ENCODE peak calls at places on chromosomes 13 and 19, in eight cellular contexts. U is AG04450, Y is fibroblast of lung, W is DND-41, D is GM23338, P is neural crest cell, R is AG04449, I is WERI-Rb-1. J is an unnamed sample.

GRCh38 chr13:104321756-104322155 is 1255.5 kb upstream of the SLC10A2 start:
- DNase-seq in U (no peak), Y (no peak), W (no peak), D (no peak), P (no peak), R (no peak), I (peak; percentile 91), J (no peak)

GRCh38 chr19:29277107-29277506 is 64.2 kb upstream of the UQCRFS1 start:
- DNase-seq in U (no peak), Y (no peak), W (peak; percentile 65), D (peak; percentile 77), P (no peak), R (no peak), I (no peak), J (no peak)

GRCh38 chr19:13241321-13242104 is 91.3 kb downstream of the IER2 start:
- DNase-seq in U (no peak), Y (no peak), W (peak; percentile 13), D (peak; percentile 59), P (no peak), R (no peak), I (no peak), J (no peak)

GRCh38 chr13:85997587-85997986 is 198.4 kb upstream of the SLITRK6 start:
- DNase-seq in U (no peak), Y (no peak), W (no peak), D (no peak), P (no peak), R (no peak), I (no peak), J (peak; percentile 54)

GRCh38 chr19:57406516-57407123 is 4.3 kb upstream of the ZNF17 start:
- DNase-seq in U (peak; percentile 15), Y (peak; percentile 16), W (peak; percentile 77), D (peak; percentile 93), P (peak; percentile 70), R (no peak), I (peak; percentile 80), J (peak; percentile 68)

GRCh38 chr13:49858183-49858856 is 65.8 kb upstream of the KPNA3 start:
- DNase-seq in U (peak; percentile 96), Y (peak; percentile 99), W (no peak), D (no peak), P (no peak), R (peak; percentile 94), I (no peak), J (peak; percentile 94)

GRCh38 chr13:100100115-100100879 is 11.4 kb downstream of the PCCA start:
- DNase-seq in U (peak; percentile 50), Y (peak; percentile 89), W (no peak), D (no peak), P (no peak), R (no peak), I (no peak), J (peak; percentile 80)

GRCh38 chr19:18946918-18947317 is 5.9 kb upstream of the HOMER3 start:
- DNase-seq in U (no peak), Y (no peak), W (no peak), D (no peak), P (no peak), R (no peak), I (no peak), J (no peak)

GRCh38 chr13:41271456-41272285 is 8.3 kb upstream of the MTRF1 start:
- DNase-seq in U (no peak), Y (no peak), W (peak; percentile 15), D (no peak), P (no peak), R (no peak), I (no peak), J (no peak)

GRCh38 chr13:33441015-33441414 is 155.5 kb upstream of the STARD13 start:
- DNase-seq in U (no peak), Y (peak; percentile 43), W (no peak), D (peak; percentile 67), P (no peak), R (no peak), I (peak; percentile 23), J (peak; percentile 53)

GRCh38 chr13:77599351-77599750 is 63.8 kb downstream of the SCEL start:
- DNase-seq in U (no peak), Y (no peak), W (no peak), D (no peak), P (no peak), R (no peak), I (peak; percentile 19), J (no peak)

GRCh38 chr13:103062079-103062478 is 4.1 kb downstream of the SLC10A2 start:
- DNase-seq in U (no peak), Y (no peak), W (no peak), D (no peak), P (no peak), R (no peak), I (no peak), J (no peak)

GRCh38 chr13:103066991-103067390 is 774 bp upstream of the SLC10A2 start:
- DNase-seq in U (no peak), Y (no peak), W (no peak), D (peak; percentile 2), P (no peak), R (no peak), I (no peak), J (no peak)

GRCh38 chr13:103063376-103063775 is 2.8 kb downstream of the SLC10A2 start:
- DNase-seq in U (no peak), Y (no peak), W (no peak), D (no peak), P (no peak), R (no peak), I (no peak), J (no peak)

GRCh38 chr13:103066079-103066880 is at the start of gene SLC10A2:
- DNase-seq in U (no peak), Y (no peak), W (no peak), D (no peak), P (no peak), R (no peak), I (no peak), J (no peak)

DNA sequence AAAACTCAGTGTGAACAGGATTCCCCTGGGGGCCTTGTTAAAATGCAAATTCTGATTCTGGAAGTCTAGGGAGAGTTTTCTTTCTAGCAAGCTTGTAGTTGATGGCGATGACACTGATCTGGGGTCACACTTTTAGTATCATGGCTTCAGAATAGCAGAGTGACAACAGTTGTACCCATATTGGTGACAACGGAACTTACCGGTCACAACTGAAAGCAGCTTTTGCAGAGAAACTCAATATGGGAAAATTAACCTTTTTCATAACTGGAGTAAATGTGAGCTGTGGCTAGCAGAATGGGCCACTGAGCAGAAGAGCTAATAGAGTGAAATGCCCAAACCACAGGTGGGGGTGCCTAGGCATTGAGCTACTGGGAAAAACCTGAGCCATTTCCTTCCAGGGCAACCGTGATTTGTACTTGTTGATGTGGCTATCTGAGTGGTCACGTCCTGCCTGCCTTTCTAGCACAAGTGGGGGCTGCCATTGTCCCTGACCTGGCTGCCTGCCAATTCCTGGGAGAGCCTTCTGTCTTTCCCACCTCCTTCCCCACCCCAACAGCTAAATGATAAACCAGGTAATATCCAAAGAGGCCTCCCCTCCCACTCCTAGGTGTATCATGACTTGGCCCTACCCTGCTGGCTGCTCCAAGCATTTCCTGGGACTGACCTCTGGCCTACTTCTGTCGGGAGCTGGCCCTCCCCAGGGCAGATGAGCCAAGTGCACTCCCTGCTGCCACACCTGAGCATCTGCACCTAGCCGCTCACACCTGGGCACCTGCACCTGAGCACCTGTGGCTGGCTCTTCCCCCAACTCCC is 1.7 kb upstream of the SLC10A2 start:
- DNase-seq in U (no peak), Y (no peak), W (no peak), D (peak; percentile 64), P (no peak), R (no peak), I (no peak), J (no peak)
- TF ChIP-seq CTCF in U (no peak), Y (no peak), W (no peak), D (peak; percentile 81), P (no peak), R (no peak), I (peak; percentile 8), J (no peak)

DNA sequence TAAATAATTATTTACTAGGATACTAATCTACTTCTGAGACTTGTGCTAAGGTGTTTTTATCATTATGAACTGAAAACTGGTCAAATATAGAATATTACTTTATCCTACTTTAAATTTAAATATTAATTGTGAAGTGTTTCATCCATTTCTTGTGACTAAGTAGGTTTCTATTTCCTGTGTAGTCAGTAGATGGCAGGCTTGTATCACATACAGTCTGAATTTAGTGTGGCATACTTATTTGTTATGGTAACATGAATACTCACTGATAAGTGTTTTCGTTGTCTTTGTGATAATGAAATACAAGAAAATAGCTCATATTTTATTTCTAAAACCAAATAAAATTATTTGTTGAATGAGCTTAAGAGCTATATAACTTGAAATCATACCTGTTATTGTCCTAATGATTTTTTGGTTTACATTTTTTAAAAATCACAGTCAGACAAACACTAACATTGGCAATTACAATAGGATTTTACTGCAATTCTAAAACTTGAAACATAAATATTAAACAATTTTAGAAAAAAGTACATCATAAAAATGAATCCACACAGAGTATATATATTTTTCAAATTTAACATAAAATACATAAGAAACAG is 904.6 kb upstream of the PCDH20 start:
- DNase-seq in U (peak; percentile 42), Y (peak; percentile 41), W (no peak), D (peak; percentile 63), P (no peak), R (no peak), I (no peak), J (peak; percentile 76)
- TF ChIP-seq CTCF in U (peak; percentile 76), Y (peak; percentile 66), W (peak; percentile 66), D (peak; percentile 69), P (peak; percentile 87), R (no peak), I (peak; percentile 6), J (peak; percentile 65)

GRCh38 chr13:30804474-30804873 is 69.1 kb downstream of the ALOX5AP start:
- DNase-seq in U (no peak), Y (no peak), W (no peak), D (peak; percentile 22), P (no peak), R (no peak), I (no peak), J (no peak)
- TF ChIP-seq CTCF in U (peak; percentile 37), Y (peak; percentile 16), W (no peak), D (peak; percentile 20), P (no peak), R (no peak), I (peak; percentile 35), J (no peak)

DNA sequence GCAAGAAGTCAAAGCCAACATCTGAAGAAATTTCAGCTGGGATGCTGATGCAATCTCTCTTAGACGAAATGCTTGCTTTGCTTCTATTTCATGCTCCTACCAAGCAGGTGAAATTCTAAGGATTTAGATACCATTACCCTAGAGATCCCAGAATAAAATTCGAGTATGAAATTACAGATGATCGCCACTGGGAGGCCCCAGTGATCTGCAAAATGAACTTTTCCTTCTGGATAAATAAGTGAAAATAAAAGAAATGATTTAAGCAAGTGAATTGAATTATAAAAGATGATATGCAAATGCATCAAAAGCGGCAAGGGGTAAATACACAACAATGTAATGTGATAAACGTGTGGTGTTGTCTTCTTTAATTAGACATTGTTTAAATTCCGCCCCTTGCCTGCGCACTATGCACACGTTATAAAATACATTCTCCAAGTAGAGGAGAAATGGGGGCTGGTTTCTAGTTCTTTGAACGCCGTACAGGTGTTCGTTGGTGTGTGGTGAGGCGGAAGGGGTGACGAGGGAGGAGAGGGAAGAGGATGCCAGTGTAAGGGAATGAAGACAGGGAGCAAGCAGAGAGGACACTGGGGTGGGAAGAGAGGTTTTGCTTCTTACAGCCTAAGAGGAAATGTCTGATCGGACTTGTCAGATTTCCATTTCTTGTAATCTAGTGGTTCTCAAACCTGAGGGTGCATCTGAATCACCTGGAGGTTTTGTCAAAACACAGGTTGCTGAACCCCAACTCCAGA is 58.0 kb downstream of the ERCC5 start:
- DNase-seq in U (no peak), Y (no peak), W (no peak), D (peak; percentile 56), P (peak; percentile 6), R (no peak), I (no peak), J (peak; percentile 31)
- TF ChIP-seq CTCF in U (peak; percentile 50), Y (peak; percentile 56), W (peak; percentile 57), D (peak; percentile 56), P (peak; percentile 72), R (peak; percentile 21), I (peak; percentile 42), J (peak; percentile 44)